ENCODE peak calls at places on chromosomes 11 and 22, in five cellular contexts. K is H1, O is HepG2, E is stomach, S is suprapubic skin. X is an unnamed sample.

GRCh38 chr11:73468590-73469161 is 92.5 kb downstream of the RELT start:
- DNase-seq in K (no peak), O (no peak), E (no peak), S (no peak), X (no peak)

GRCh38 chr11:3195251-3196160 is 23.1 kb downstream of the MRGPRG start:
- DNase-seq in E (no peak), O (peak; percentile 20), K (peak; percentile 47), S (no peak), X (peak; percentile 43)

GRCh38 chr22:38203090-38203810 is 1.5 kb downstream of the MAFF start:
- DNase-seq in E (peak; percentile 85), K (peak; percentile 73), S (peak; percentile 80), O (peak; percentile 46), X (no peak)

GRCh38 chr11:108574675-108575074 is 18.9 kb downstream of the EXPH5 start:
- DNase-seq in E (no peak), S (no peak), O (no peak), K (no peak), X (no peak)

GRCh38 chr22:17890892-17891291 is 116.6 kb upstream of the BID start:
- DNase-seq in K (no peak), S (no peak), E (no peak), O (no peak), X (no peak)

GRCh38 chr11:8022876-8023275 is 35.7 kb downstream of the EIF3F start:
- DNase-seq in O (no peak), S (no peak), K (peak; percentile 16), E (no peak), X (no peak)

GRCh38 chr11:47099213-47099917 is 77.3 kb downstream of the ARFGAP2 start:
- DNase-seq in S (no peak), E (peak; percentile 37), O (peak; percentile 76), K (no peak), X (no peak)

GRCh38 chr11:129189646-129190045 is 2.5 kb downstream of the ARHGAP32 start:
- DNase-seq in O (no peak), K (no peak), S (no peak), E (no peak), X (no peak)

GRCh38 chr22:45225732-45226560 is 14.7 kb downstream of the KIAA0930 start:
- DNase-seq in S (peak; percentile 85), E (no peak), O (peak; percentile 25), K (no peak), X (peak; percentile 98)

GRCh38 chr11:74522776-74523175 is 29.3 kb upstream of the LIPT2 start:
- DNase-seq in K (no peak), S (no peak), O (no peak), E (no peak), X (no peak)

GRCh38 chr22:37222440-37222971 is 10.2 kb upstream of the SSTR3 start:
- DNase-seq in O (no peak), E (no peak), K (no peak), S (no peak), X (peak; percentile 72)

GRCh38 chr11:126341760-126342161 is 13.7 kb upstream of the ST3GAL4 start:
- DNase-seq in K (no peak), O (no peak), S (no peak), E (no peak), X (no peak)

GRCh38 chr11:115885446-115885978 is 381.3 kb upstream of the CADM1 start:
- DNase-seq in O (no peak), K (no peak), E (no peak), S (no peak), X (no peak)

GRCh38 chr22:19599004-19599403 is 74.8 kb upstream of the CLDN5 start:
- DNase-seq in S (no peak), K (no peak), E (no peak), O (no peak), X (no peak)

GRCh38 chr22:20052309-20053250 is 27.5 kb upstream of the DGCR8 start:
- DNase-seq in S (no peak), E (peak; percentile 58), K (no peak), O (no peak), X (no peak)

GRCh38 chr22:48825802-48826520 is 1001.7 kb downstream of the BRD1 start:
- DNase-seq in E (no peak), K (no peak), S (no peak), O (no peak), X (no peak)

GRCh38 chr11:12827929-12828812 is 153.9 kb downstream of the TEAD1 start:
- DNase-seq in K (no peak), E (peak; percentile 56), O (peak; percentile 66), S (no peak), X (no peak)

GRCh38 chr11:115616941-115617340 is 112.7 kb upstream of the CADM1 start:
- DNase-seq in S (no peak), K (no peak), E (no peak), O (no peak), X (no peak)

GRCh38 chr11:1161410-1162152 is 3.8 kb downstream of the MUC5AC start:
- DNase-seq in K (no peak), S (peak; percentile 36), E (peak; percentile 27), O (no peak), X (no peak)

GRCh38 chr22:50470491-50470890 is 4.3 kb downstream of the SBF1 start:
- DNase-seq in S (no peak), O (no peak), K (no peak), E (no peak), X (peak; percentile 10)

GRCh38 chr22:29744902-29745301 is 21.9 kb downstream of the ZMAT5 start:
- DNase-seq in O (no peak), S (no peak), K (no peak), E (peak; percentile 35), X (no peak)

GRCh38 chr11:3089236-3090061 is 32.2 kb upstream of the CARS1 start:
- DNase-seq in O (no peak), E (no peak), S (peak; percentile 59), K (no peak), X (no peak)

GRCh38 chr11:19800714-19801519 is 88.3 kb downstream of the NAV2 start:
- DNase-seq in K (no peak), S (no peak), O (no peak), E (no peak), X (no peak)
- TF ChIP-seq CTCF in K (peak; percentile 76), S (no peak), O (no peak), E (no peak), X (no peak)

GRCh38 chr22:22164541-22165272 is 79.9 kb upstream of the VPREB1 start:
- DNase-seq in K (no peak), O (no peak), E (no peak), S (no peak), X (no peak)
- TF ChIP-seq POLR2AphosphoS5 in K (no peak), O (no peak), E (no peak), S (no peak), X (no peak)

GRCh38 chr11:20493340-20493739 is 105.8 kb downstream of the PRMT3 start:
- DNase-seq in S (no peak), K (no peak), O (no peak), E (no peak), X (no peak)
- TF ChIP-seq CTCF in S (no peak), K (no peak), O (no peak), E (no peak), X (no peak)

DNA sequence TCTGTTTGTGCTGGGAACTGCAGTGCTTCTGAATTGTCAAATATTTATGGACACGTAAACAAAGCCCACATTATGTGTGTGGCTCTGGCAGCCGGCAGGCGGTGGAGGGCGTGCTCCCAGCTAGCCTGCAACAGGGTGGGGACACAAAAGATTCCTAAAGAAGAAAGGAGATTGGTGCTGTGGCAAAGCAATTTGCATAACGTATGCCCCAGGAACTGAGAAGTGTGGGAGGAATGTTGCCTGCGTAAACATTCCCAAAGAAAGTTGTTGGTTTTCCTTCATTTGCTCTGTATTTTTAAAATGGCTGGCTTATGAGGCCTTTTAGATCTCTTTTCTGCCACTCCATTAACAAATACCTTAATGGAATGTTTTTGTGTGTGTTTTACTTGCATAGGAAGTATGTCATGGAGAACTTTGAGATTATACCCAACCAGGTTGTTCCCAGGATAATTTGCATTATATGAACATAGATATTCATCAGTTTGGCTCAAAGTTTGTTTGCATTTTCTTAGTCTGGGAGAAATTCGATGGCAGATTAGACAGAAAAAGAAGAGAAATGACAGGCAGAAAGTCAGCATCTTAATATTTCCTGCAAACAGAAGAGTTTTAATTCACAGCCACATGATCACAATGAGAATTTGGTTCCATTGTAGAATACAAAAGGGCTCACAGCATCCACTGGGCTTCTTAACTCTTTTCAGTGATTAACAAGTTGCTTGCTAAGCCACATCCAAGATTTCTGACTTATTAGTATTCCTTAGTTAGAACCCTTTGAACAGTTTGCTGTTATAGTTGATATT is 41.8 kb upstream of the DLAT start:
- DNase-seq in S (no peak), E (peak; percentile 71), K (peak; percentile 62), O (peak; percentile 91), X (no peak)
- TF ChIP-seq POLR2AphosphoS5 in S (no peak), E (peak; percentile 70), K (peak; percentile 17), O (no peak), X (no peak)

GRCh38 chr11:45079943-45080719 is 66.3 kb upstream of the PRDM11 start:
- DNase-seq in O (no peak), E (peak; percentile 35), K (no peak), S (no peak), X (peak; percentile 87)

GRCh38 chr11:45085657-45086501 is 60.6 kb upstream of the PRDM11 start:
- DNase-seq in S (no peak), K (no peak), O (no peak), E (no peak), X (no peak)

GRCh38 chr11:45086526-45086925 is 59.9 kb upstream of the PRDM11 start:
- DNase-seq in E (no peak), K (no peak), S (no peak), O (no peak), X (no peak)

GRCh38 chr11:45082744-45083543 is 63.5 kb upstream of the PRDM11 start:
- DNase-seq in O (no peak), K (peak; percentile 69), S (no peak), E (no peak), X (peak; percentile 70)

GRCh38 chr11:45083544-45084087 is 62.8 kb upstream of the PRDM11 start:
- DNase-seq in S (no peak), K (peak; percentile 78), E (no peak), O (peak; percentile 15), X (no peak)
- TF ChIP-seq CTCF in S (no peak), K (peak; percentile 92), E (no peak), O (peak; percentile 58), X (peak; percentile 31)

GRCh38 chr11:67369275-67369674 is 4.1 kb downstream of the CLCF1 start:
- DNase-seq in O (no peak), S (no peak), K (no peak), E (no peak), X (no peak)
- TF ChIP-seq POLR2AphosphoS5 in O (no peak), S (no peak), K (no peak), E (no peak), X (no peak)

GRCh38 chr11:87281496-87281895 is 243.8 kb downstream of the TMEM135 start:
- DNase-seq in E (no peak), S (no peak), O (peak; percentile 7), K (no peak), X (no peak)
- TF ChIP-seq CTCF in E (no peak), S (no peak), O (peak; percentile 15), K (no peak), X (no peak)